ENCODE peak calls at places on chromosome 16, in eight cellular contexts. One of them, this sample, is unnamed.

GRCh38 chr16:85709766-85710423 is 21.1 kb upstream of the GINS2 start:
- DNase-seq in H1: no peak
- DNase-seq in stomach: no peak
- DNase-seq in transverse colon: no peak
- DNase-seq in GM12892: no peak
- DNase-seq in endothelial cell of umbilical vein: no peak
- DNase-seq in vagina: no peak
- DNase-seq in prostate gland: no peak
- DNase-seq in this sample: no peak

GRCh38 chr16:67940436-67941089 is 3.4 kb downstream of the LCAT start:
- DNase-seq in transverse colon: no peak
- DNase-seq in H1: no peak
- DNase-seq in endothelial cell of umbilical vein: no peak
- DNase-seq in stomach: no peak
- DNase-seq in vagina: no peak
- DNase-seq in GM12892: no peak
- DNase-seq in prostate gland: no peak
- DNase-seq in this sample: no peak

GRCh38 chr16:67241008-67241900 is 6.0 kb downstream of the FHOD1 start:
- DNase-seq in stomach: peak; percentile 91
- DNase-seq in GM12892: no peak
- DNase-seq in transverse colon: peak; percentile 77
- DNase-seq in H1: no peak
- DNase-seq in vagina: no peak
- DNase-seq in endothelial cell of umbilical vein: peak; percentile 36
- DNase-seq in prostate gland: peak; percentile 73
- DNase-seq in this sample: no peak

GRCh38 chr16:4327782-4328579 is 12.1 kb downstream of the GLIS2 start:
- DNase-seq in stomach: peak; percentile 83
- DNase-seq in prostate gland: peak; percentile 62
- DNase-seq in H1: peak; percentile 84
- DNase-seq in vagina: no peak
- DNase-seq in transverse colon: peak; percentile 74
- DNase-seq in GM12892: peak; percentile 77
- DNase-seq in endothelial cell of umbilical vein: peak; percentile 72
- DNase-seq in this sample: peak; percentile 82

GRCh38 chr16:85570213-85570734 is 42.8 kb upstream of the GSE1 start:
- DNase-seq in endothelial cell of umbilical vein: no peak
- DNase-seq in prostate gland: no peak
- DNase-seq in vagina: no peak
- DNase-seq in stomach: peak; percentile 39
- DNase-seq in GM12892: peak; percentile 52
- DNase-seq in H1: no peak
- DNase-seq in transverse colon: no peak
- DNase-seq in this sample: no peak

GRCh38 chr16:67311607-67312449 is 14.7 kb downstream of the KCTD19 start:
- DNase-seq in prostate gland: no peak
- DNase-seq in transverse colon: no peak
- DNase-seq in endothelial cell of umbilical vein: peak; percentile 92
- DNase-seq in H1: no peak
- DNase-seq in stomach: no peak
- DNase-seq in vagina: no peak
- DNase-seq in GM12892: no peak
- DNase-seq in this sample: no peak

GRCh38 chr16:84236671-84237070 is 3.1 kb downstream of the KCNG4 start:
- DNase-seq in transverse colon: no peak
- DNase-seq in H1: no peak
- DNase-seq in stomach: no peak
- DNase-seq in prostate gland: no peak
- DNase-seq in GM12892: no peak
- DNase-seq in endothelial cell of umbilical vein: no peak
- DNase-seq in vagina: no peak
- DNase-seq in this sample: no peak

GRCh38 chr16:64669573-64669972 is 452.3 kb downstream of the CDH11 start:
- DNase-seq in stomach: no peak
- DNase-seq in H1: no peak
- DNase-seq in vagina: no peak
- DNase-seq in GM12892: no peak
- DNase-seq in transverse colon: no peak
- DNase-seq in prostate gland: no peak
- DNase-seq in endothelial cell of umbilical vein: no peak
- DNase-seq in this sample: no peak

GRCh38 chr16:11614587-11615175 is 28.0 kb upstream of the LITAF start:
- DNase-seq in H1: no peak
- DNase-seq in transverse colon: no peak
- DNase-seq in prostate gland: no peak
- DNase-seq in endothelial cell of umbilical vein: no peak
- DNase-seq in stomach: no peak
- DNase-seq in vagina: no peak
- DNase-seq in GM12892: no peak
- DNase-seq in this sample: no peak

GRCh38 chr16:14458576-14458975 is 171.5 kb downstream of the PARN start:
- DNase-seq in GM12892: no peak
- DNase-seq in transverse colon: no peak
- DNase-seq in endothelial cell of umbilical vein: no peak
- DNase-seq in prostate gland: no peak
- DNase-seq in vagina: no peak
- DNase-seq in H1: peak; percentile 66
- DNase-seq in stomach: no peak
- DNase-seq in this sample: no peak

DNA sequence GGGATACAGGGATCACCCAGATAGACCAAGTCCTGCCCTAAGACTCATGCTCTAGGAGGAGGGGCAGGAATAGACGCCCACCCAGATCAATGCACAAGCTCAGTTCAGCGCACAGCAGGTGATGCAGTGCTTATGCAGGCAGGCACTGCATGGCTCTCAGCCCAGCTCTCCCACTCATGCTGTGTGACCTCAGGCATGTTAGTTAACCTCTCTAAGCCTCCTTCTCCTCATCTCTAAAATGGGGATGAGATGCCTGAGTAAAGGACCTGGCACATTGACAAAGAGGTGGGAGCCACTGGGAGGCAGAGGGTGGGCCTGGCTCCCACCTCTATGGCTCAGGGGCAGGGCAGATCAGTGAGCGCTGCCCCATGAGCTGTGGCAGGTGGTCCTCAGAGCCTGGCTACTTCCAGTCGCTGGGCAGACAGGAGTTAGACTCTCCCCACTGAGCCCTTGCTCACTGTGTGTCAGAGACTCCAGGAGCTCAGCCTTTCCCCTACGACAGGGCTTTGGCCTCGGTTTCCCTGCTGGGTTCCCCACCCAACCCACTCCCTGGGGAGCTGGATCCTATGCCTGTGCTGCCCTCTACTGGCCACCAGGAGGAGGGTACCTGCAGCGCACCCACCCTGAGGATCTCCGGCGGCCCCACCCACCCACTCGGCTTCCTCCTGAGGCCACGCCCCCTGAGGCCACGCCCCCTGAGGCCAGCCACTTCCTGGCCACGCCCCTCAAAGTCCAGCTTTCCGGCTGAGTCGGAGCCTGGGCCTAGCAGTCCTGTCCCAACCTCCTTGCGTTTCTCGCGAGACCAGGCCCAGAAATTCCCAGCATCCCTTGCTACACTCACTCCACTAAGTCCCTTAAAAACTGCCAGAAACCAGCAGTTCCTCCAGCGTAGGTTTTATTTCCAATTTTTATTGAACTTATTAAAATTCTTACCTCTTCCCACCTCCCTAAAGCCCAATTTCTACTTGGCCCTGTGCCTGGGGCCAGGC is 196.1 kb downstream of the GSG1L start:
- DNase-seq in GM12892: peak; percentile 62
- DNase-seq in endothelial cell of umbilical vein: peak; percentile 78
- DNase-seq in transverse colon: peak; percentile 71
- DNase-seq in vagina: no peak
- DNase-seq in stomach: peak; percentile 53
- DNase-seq in prostate gland: peak; percentile 46
- DNase-seq in H1: peak; percentile 99
- DNase-seq in this sample: peak; percentile 62
- TF ChIP-seq POLR2AphosphoS5 in GM12892: no peak
- TF ChIP-seq POLR2AphosphoS5 in endothelial cell of umbilical vein: no peak
- TF ChIP-seq POLR2AphosphoS5 in transverse colon: no peak
- TF ChIP-seq POLR2AphosphoS5 in vagina: no peak
- TF ChIP-seq POLR2AphosphoS5 in stomach: no peak
- TF ChIP-seq POLR2AphosphoS5 in prostate gland: no peak
- TF ChIP-seq POLR2AphosphoS5 in H1: no peak
- TF ChIP-seq POLR2AphosphoS5 in this sample: no peak

DNA sequence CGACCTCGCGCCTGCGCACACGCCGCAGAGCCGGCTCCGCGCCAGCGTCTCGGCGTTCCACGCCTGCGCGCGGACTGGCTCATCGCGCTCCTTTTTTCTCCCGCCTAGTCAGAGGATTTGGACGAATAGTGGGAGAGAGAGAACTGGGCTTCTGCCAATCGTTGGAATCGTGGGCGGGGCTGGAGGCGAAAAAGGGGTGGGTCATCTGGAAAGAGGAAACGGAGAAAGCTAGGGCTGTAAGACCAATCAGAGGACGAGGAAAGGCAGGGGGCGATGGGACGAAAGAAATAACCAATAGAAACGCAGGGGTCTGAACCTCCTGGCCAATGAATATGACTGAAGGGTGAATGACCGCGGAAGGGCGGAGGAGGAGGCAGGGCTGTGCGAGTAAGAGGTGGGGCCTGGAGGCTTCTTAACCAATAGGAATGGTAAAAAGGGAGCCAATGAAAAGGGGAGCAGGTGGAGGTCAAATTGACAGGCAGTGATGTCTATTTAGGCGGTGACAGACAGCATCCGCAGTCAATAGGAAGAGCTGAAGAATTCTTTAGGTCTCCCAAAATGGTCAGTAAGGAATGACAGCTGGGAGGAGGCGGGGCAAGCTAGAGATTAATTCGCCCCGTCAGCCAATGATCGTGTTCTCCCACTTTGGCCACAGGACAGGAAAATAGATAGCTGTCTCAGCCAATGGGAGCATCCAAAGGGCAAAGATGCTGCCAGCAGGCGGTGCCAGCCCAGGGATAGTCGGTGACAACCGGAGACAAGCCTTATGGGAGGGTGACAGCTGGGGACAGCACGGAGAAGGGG is at the start of gene TBC1D10B:
- DNase-seq in GM12892: peak; percentile 94
- DNase-seq in endothelial cell of umbilical vein: peak; percentile 100
- DNase-seq in stomach: peak; percentile 98
- DNase-seq in prostate gland: peak; percentile 99
- DNase-seq in vagina: peak; percentile 100
- DNase-seq in H1: peak; percentile 97
- DNase-seq in transverse colon: peak; percentile 99
- DNase-seq in this sample: peak; percentile 92
- TF ChIP-seq POLR2A in GM12892: peak; percentile 52
- TF ChIP-seq POLR2A in endothelial cell of umbilical vein: no peak
- TF ChIP-seq POLR2A in stomach: no peak
- TF ChIP-seq POLR2A in prostate gland: peak; percentile 78
- TF ChIP-seq POLR2A in vagina: peak; percentile 69
- TF ChIP-seq POLR2A in H1: no peak
- TF ChIP-seq POLR2A in transverse colon: peak; percentile 61
- TF ChIP-seq POLR2A in this sample: no peak

GRCh38 chr16:86740817-86741799 is 162.8 kb downstream of the FOXL1 start:
- DNase-seq in endothelial cell of umbilical vein: peak; percentile 92
- DNase-seq in H1: no peak
- DNase-seq in vagina: no peak
- DNase-seq in transverse colon: no peak
- DNase-seq in prostate gland: no peak
- DNase-seq in GM12892: no peak
- DNase-seq in stomach: no peak
- DNase-seq in this sample: no peak
- TF ChIP-seq POLR2AphosphoS5 in endothelial cell of umbilical vein: peak; percentile 76
- TF ChIP-seq POLR2AphosphoS5 in H1: no peak
- TF ChIP-seq POLR2AphosphoS5 in vagina: peak; percentile 28
- TF ChIP-seq POLR2AphosphoS5 in transverse colon: no peak
- TF ChIP-seq POLR2AphosphoS5 in prostate gland: no peak
- TF ChIP-seq POLR2AphosphoS5 in GM12892: no peak
- TF ChIP-seq POLR2AphosphoS5 in stomach: no peak
- TF ChIP-seq POLR2AphosphoS5 in this sample: no peak

GRCh38 chr16:2237552-2238395 is 1.5 kb downstream of the DNASE1L2 start:
- DNase-seq in transverse colon: no peak
- DNase-seq in vagina: no peak
- DNase-seq in H1: peak; percentile 68
- DNase-seq in endothelial cell of umbilical vein: no peak
- DNase-seq in GM12892: no peak
- DNase-seq in prostate gland: no peak
- DNase-seq in stomach: no peak
- DNase-seq in this sample: no peak

GRCh38 chr16:2236362-2237075 is at the start of gene DNASE1L2:
- DNase-seq in vagina: no peak
- DNase-seq in H1: peak; percentile 79
- DNase-seq in prostate gland: no peak
- DNase-seq in stomach: peak; percentile 47
- DNase-seq in transverse colon: no peak
- DNase-seq in GM12892: no peak
- DNase-seq in endothelial cell of umbilical vein: peak; percentile 25
- DNase-seq in this sample: peak; percentile 50

GRCh38 chr16:2239231-2239675 is 3.0 kb downstream of the DNASE1L2 start:
- DNase-seq in vagina: no peak
- DNase-seq in prostate gland: no peak
- DNase-seq in stomach: no peak
- DNase-seq in GM12892: no peak
- DNase-seq in H1: no peak
- DNase-seq in endothelial cell of umbilical vein: no peak
- DNase-seq in transverse colon: no peak
- DNase-seq in this sample: no peak

GRCh38 chr16:2237076-2237551 is 870 bp downstream of the DNASE1L2 start:
- DNase-seq in GM12892: peak; percentile 31
- DNase-seq in transverse colon: no peak
- DNase-seq in endothelial cell of umbilical vein: no peak
- DNase-seq in prostate gland: no peak
- DNase-seq in H1: peak; percentile 64
- DNase-seq in stomach: no peak
- DNase-seq in vagina: no peak
- DNase-seq in this sample: no peak

DNA sequence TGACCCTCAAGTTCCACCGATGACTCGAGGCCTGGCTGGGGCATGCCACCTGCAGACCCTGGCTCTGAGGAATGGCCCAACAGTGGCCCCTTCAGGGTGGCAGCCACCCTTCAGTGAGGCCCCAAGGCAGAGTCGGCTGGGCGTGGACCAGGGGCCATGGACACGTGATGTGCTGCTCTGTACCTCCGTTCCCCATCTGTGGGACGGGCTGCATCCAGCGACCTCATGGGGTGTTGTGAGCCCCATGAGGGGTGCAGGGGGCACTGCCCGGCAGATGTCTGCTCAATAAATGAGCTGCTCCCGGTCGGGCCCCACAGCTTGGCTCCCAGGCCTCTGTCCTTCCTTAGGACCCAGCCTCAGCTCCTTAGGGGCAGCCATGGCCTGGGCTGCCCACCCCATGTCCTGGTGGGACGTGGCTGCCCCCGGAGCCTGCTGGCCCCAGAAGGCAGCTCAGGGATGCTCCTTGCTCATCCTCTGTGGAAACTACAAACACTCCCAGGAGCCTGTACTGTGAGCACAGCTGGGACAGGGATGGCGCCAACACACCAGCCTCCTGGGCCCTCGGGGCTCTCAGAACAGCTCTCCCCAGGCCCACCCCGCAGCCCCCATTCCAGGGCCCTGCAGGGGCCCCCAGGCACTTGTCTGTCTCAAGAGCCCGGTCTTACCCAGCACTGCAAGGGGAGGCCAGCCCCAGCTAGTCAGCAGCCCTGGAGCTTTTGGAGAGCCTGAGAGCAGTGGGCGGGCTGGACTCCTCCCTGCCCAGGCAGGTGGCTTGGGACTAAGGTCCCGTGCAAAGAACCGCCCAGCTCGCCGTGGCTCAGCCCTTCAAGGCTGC is 2.4 kb downstream of the DNASE1L2 start:
- DNase-seq in transverse colon: no peak
- DNase-seq in prostate gland: no peak
- DNase-seq in GM12892: no peak
- DNase-seq in vagina: no peak
- DNase-seq in H1: peak; percentile 67
- DNase-seq in endothelial cell of umbilical vein: no peak
- DNase-seq in stomach: no peak
- DNase-seq in this sample: no peak
- TF ChIP-seq POLR2A in transverse colon: no peak
- TF ChIP-seq POLR2A in prostate gland: no peak
- TF ChIP-seq POLR2A in GM12892: no peak
- TF ChIP-seq POLR2A in vagina: no peak
- TF ChIP-seq POLR2A in H1: peak; percentile 16
- TF ChIP-seq POLR2A in endothelial cell of umbilical vein: no peak
- TF ChIP-seq POLR2A in stomach: no peak
- TF ChIP-seq POLR2A in this sample: no peak

This sample was measured in GM12891.